ENCODE peak calls at places on chromosomes 1 and 21, in four cellular contexts. One of them, this sample, is unnamed.

GRCh38 chr1:180230416-180230790 is 339 bp downstream of the LHX4 start:
- DNase-seq in GM12865: peak
- DNase-seq in kidney tubule cell: no peak
- DNase-seq in activated CD8-positive, alpha-beta memory T cell treated with anti-CD3 and anti-CD28 coated beads for 24 hours: peak
- DNase-seq in this sample: no peak

GRCh38 chr1:151287767-151288500 is 5.8 kb downstream of the ZNF687 start:
- DNase-seq in GM12865: no peak
- DNase-seq in kidney tubule cell: no peak
- DNase-seq in activated CD8-positive, alpha-beta memory T cell treated with anti-CD3 and anti-CD28 coated beads for 24 hours: no peak
- DNase-seq in this sample: no peak

GRCh38 chr1:240613353-240614142 is 1.6 kb upstream of the GREM2 start:
- DNase-seq in GM12865: no peak
- DNase-seq in kidney tubule cell: no peak
- DNase-seq in activated CD8-positive, alpha-beta memory T cell treated with anti-CD3 and anti-CD28 coated beads for 24 hours: no peak
- DNase-seq in this sample: no peak

GRCh38 chr21:25560151-25560783 is 47.0 kb downstream of the MRPL39 start:
- DNase-seq in GM12865: peak
- DNase-seq in kidney tubule cell: no peak
- DNase-seq in activated CD8-positive, alpha-beta memory T cell treated with anti-CD3 and anti-CD28 coated beads for 24 hours: no peak
- DNase-seq in this sample: no peak

GRCh38 chr1:173341307-173341706 is 134.2 kb upstream of the TNFSF4 start:
- DNase-seq in GM12865: no peak
- DNase-seq in kidney tubule cell: peak
- DNase-seq in activated CD8-positive, alpha-beta memory T cell treated with anti-CD3 and anti-CD28 coated beads for 24 hours: no peak
- DNase-seq in this sample: peak

GRCh38 chr21:32412998-32413504 is 545 bp downstream of the EVA1C start:
- DNase-seq in GM12865: no peak
- DNase-seq in kidney tubule cell: no peak
- DNase-seq in activated CD8-positive, alpha-beta memory T cell treated with anti-CD3 and anti-CD28 coated beads for 24 hours: no peak
- DNase-seq in this sample: peak

GRCh38 chr21:26790289-26790688 is 54.9 kb downstream of the ADAMTS1 start:
- DNase-seq in GM12865: no peak
- DNase-seq in kidney tubule cell: no peak
- DNase-seq in activated CD8-positive, alpha-beta memory T cell treated with anti-CD3 and anti-CD28 coated beads for 24 hours: no peak
- DNase-seq in this sample: peak

GRCh38 chr1:225700889-225701465 is 48.1 kb upstream of the ENAH start:
- DNase-seq in GM12865: no peak
- DNase-seq in kidney tubule cell: no peak
- DNase-seq in activated CD8-positive, alpha-beta memory T cell treated with anti-CD3 and anti-CD28 coated beads for 24 hours: no peak
- DNase-seq in this sample: no peak

GRCh38 chr1:171984262-171984661 is 143.0 kb downstream of the DNM3 start:
- DNase-seq in GM12865: no peak
- DNase-seq in kidney tubule cell: no peak
- DNase-seq in activated CD8-positive, alpha-beta memory T cell treated with anti-CD3 and anti-CD28 coated beads for 24 hours: no peak
- DNase-seq in this sample: no peak

GRCh38 chr1:244066954-244067716 is 16.1 kb downstream of the ZBTB18 start:
- DNase-seq in GM12865: no peak
- DNase-seq in kidney tubule cell: no peak
- DNase-seq in activated CD8-positive, alpha-beta memory T cell treated with anti-CD3 and anti-CD28 coated beads for 24 hours: no peak
- DNase-seq in this sample: no peak

GRCh38 chr1:228399531-228400236 is 7.0 kb downstream of the TRIM11 start:
- DNase-seq in GM12865: no peak
- DNase-seq in kidney tubule cell: no peak
- DNase-seq in activated CD8-positive, alpha-beta memory T cell treated with anti-CD3 and anti-CD28 coated beads for 24 hours: no peak
- DNase-seq in this sample: no peak

GRCh38 chr1:6788946-6789345 is 3.7 kb downstream of the CAMTA1 start:
- DNase-seq in GM12865: no peak
- DNase-seq in kidney tubule cell: no peak
- DNase-seq in activated CD8-positive, alpha-beta memory T cell treated with anti-CD3 and anti-CD28 coated beads for 24 hours: no peak
- DNase-seq in this sample: no peak

GRCh38 chr1:46615735-46616134 is 876 bp downstream of the MOB3C start:
- DNase-seq in GM12865: peak
- DNase-seq in kidney tubule cell: no peak
- DNase-seq in activated CD8-positive, alpha-beta memory T cell treated with anti-CD3 and anti-CD28 coated beads for 24 hours: no peak
- DNase-seq in this sample: no peak